ENCODE peak calls at places on chromosomes 6 and 20, in seven cellular contexts. G is fibroblast of lung, Z is right atrium auricular region, N is PC-3, U is GM23248, Q is upper lobe of right lung, W is GM12878. E is an unnamed sample.

GRCh38 chr6:170136541-170137175 is 154.2 kb downstream of the DLL1 start:
- DNase-seq in Q (peak; percentile 57), U (no peak), N (no peak), Z (no peak), W (no peak), G (no peak), E (no peak)

GRCh38 chr6:47780510-47781356 is 1.1 kb upstream of the OPN5 start:
- DNase-seq in W (no peak), N (peak; percentile 89), Z (no peak), G (peak; percentile 67), Q (no peak), U (peak; percentile 75), E (no peak)

GRCh38 chr20:6045566-6045965 is 8.3 kb downstream of the LRRN4 start:
- DNase-seq in G (peak; percentile 49), N (no peak), Q (no peak), U (peak; percentile 46), Z (no peak), W (no peak), E (no peak)

GRCh38 chr6:8831366-8832152 is 396.2 kb upstream of the SLC35B3 start:
- DNase-seq in Z (no peak), G (no peak), Q (no peak), N (no peak), U (no peak), W (no peak), E (no peak)

GRCh38 chr6:13573669-13574110 is 711 bp upstream of the SIRT5 start:
- DNase-seq in Z (no peak), W (no peak), Q (peak; percentile 70), U (peak; percentile 81), G (peak; percentile 52), N (peak; percentile 51), E (peak; percentile 4)

GRCh38 chr6:90068264-90068663 is 174.0 kb downstream of the GJA10 start:
- DNase-seq in U (peak; percentile 79), Z (no peak), W (no peak), N (peak; percentile 6), Q (no peak), G (peak; percentile 83), E (no peak)

GRCh38 chr6:57013501-57013900 is 33.0 kb upstream of the KIAA1586 start:
- DNase-seq in Z (no peak), G (peak; percentile 85), U (peak; percentile 91), N (peak; percentile 89), Q (no peak), W (no peak), E (no peak)

GRCh38 chr20:31788578-31788977 is 30.6 kb upstream of the MYLK2 start:
- DNase-seq in U (peak; percentile 84), Q (no peak), G (no peak), Z (no peak), N (no peak), W (no peak), E (no peak)

GRCh38 chr6:35011096-35012041 is 122.3 kb downstream of the ANKS1A start:
- DNase-seq in Z (no peak), Q (no peak), U (no peak), N (no peak), W (no peak), G (no peak), E (no peak)

GRCh38 chr20:62985089-62985778 is 21.5 kb downstream of the BHLHE23 start:
- DNase-seq in Q (no peak), W (no peak), Z (no peak), G (no peak), N (no peak), U (no peak), E (no peak)

GRCh38 chr6:33578588-33579011 is 1.5 kb downstream of the BAK1 start:
- DNase-seq in Z (no peak), U (no peak), Q (no peak), G (no peak), N (no peak), W (no peak), E (no peak)

GRCh38 chr6:75850026-75850385 is 101.0 kb downstream of the MYO6 start:
- DNase-seq in G (peak; percentile 3), Z (no peak), Q (no peak), U (no peak), N (peak; percentile 63), W (no peak), E (no peak)
- H3K4me3 ChIP-seq in G (no peak overlapping the region), Z (no peak overlapping the region), Q (no peak overlapping the region), U (no peak overlapping the region), N (peak overlapping the region; percentile 52), W (no peak overlapping the region), E (no peak overlapping the region)

GRCh38 chr20:23153696-23154341 is 67.7 kb upstream of the CD93 start:
- DNase-seq in Q (no peak), W (no peak), U (peak; percentile 24), Z (peak; percentile 56), G (no peak), N (no peak), E (no peak)

GRCh38 chr20:23156170-23156841 is 70.2 kb upstream of the CD93 start:
- DNase-seq in Q (no peak), N (peak; percentile 86), U (peak; percentile 90), W (no peak), Z (peak; percentile 88), G (peak; percentile 84), E (no peak)

GRCh38 chr20:23152902-23153301 is 66.8 kb upstream of the CD93 start:
- DNase-seq in W (no peak), G (no peak), N (no peak), U (no peak), Z (peak; percentile 56), Q (no peak), E (no peak)

GRCh38 chr20:23156842-23157423 is 70.8 kb upstream of the CD93 start:
- DNase-seq in W (no peak), Z (no peak), Q (no peak), N (no peak), G (peak; percentile 14), U (peak; percentile 25), E (no peak)

GRCh38 chr20:23155141-23155590 is 69.0 kb upstream of the CD93 start:
- DNase-seq in U (no peak), Q (no peak), W (no peak), N (no peak), Z (peak; percentile 50), G (no peak), E (no peak)
- H3K4me1 ChIP-seq in U (peaks cover 63% of the 10 kb centered on the region), Q (peaks cover 33% of the 10 kb centered on the region), W (peaks cover 17% of the 10 kb centered on the region), N (peaks cover 31% of the 10 kb centered on the region), Z (no peaks in the 10 kb centered on the region), G (peaks cover 35% of the 10 kb centered on the region), E (peaks cover 4% of the 10 kb centered on the region)

DNA sequence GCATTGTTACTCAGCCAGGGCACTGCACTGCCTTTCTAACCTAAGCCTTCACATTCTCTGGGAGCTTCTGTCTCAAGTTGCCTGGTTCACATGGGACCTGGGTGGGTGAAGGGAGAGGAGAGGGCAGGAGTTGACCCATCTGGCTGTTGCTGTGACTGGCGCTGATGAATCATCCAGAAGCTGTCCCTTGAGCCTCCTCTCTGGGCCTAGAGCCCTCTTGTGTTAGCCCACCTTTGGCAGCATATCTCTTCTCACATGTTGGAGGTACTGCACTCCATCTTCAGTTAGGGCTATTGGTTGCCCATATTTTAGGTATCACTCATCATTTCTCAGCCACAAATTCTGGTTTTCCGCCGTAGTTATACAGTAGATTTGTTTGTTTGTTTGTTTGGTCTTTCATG is 19.8 kb downstream of the XRN2 start:
- DNase-seq in U (peak; percentile 15), N (no peak), Q (no peak), G (no peak), Z (no peak), W (no peak), E (no peak)
- H3K27ac ChIP-seq in U (peak overlapping the region; percentile 2), N (no peak overlapping the region), Q (no peak overlapping the region), G (no peak overlapping the region), Z (no peak overlapping the region), W (no peak overlapping the region), E (no peak overlapping the region)

DNA sequence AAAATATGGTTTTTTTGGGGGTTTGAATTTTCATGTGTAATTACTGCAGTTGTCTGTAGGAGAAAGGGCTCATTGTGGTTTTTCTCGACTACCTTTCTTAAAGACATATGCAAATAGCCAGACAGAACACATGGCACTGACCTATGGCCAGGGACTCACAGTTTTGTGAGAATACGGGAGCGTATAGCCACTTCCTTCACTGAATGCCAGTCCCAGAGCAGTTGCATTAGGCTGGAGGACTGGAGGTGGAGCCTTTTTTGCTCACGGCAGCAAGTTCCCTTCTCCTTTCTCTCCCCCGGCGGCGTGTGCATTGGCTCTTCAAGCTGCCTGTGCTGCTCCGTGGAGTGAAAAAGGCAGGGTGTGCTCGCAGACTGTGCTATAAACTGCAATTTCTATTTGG is 114.9 kb downstream of the AKAP7 start:
- DNase-seq in Q (peak; percentile 76), Z (peak; percentile 64), U (peak; percentile 62), W (peak; percentile 1), G (peak; percentile 74), N (peak; percentile 45), E (no peak)
- H3K4me3 ChIP-seq in Q (peak overlapping the region; percentile 48), Z (peak overlapping the region; percentile 44), U (peak overlapping the region; percentile 70), W (no peak overlapping the region), G (peak overlapping the region; percentile 39), N (peak overlapping the region; percentile 59), E (peak overlapping the region; percentile 17)

E was measured in effector memory CD4-positive, alpha-beta T cell.